ENCODE peak calls at places on chromosomes 11 and 22, in seven cellular contexts. I, R, E, K, G, X and N are unnamed samples.

GRCh38 chr11:86515297-86516094 is 140.8 kb downstream of the CCDC81 start:
- DNase-seq in I (no peak), E (no peak), K (peak), G (no peak), X (peak), R (peak), N (peak)

GRCh38 chr11:103051158-103051801 is 40.7 kb downstream of the DCUN1D5 start:
- DNase-seq in R (no peak), G (no peak), X (no peak), I (no peak), K (no peak), E (no peak), N (no peak)

GRCh38 chr11:110160016-110160415 is 66.8 kb downstream of the ZC3H12C start:
- DNase-seq in E (no peak), X (peak), R (no peak), G (no peak), K (no peak), I (no peak), N (no peak)

GRCh38 chr11:128582496-128583366 is 4.6 kb downstream of the ETS1 start:
- DNase-seq in E (no peak), X (peak), G (no peak), I (peak), K (peak), R (peak), N (peak)

GRCh38 chr11:120662071-120662611 is 150.6 kb downstream of the GRIK4 start:
- DNase-seq in K (no peak), R (no peak), G (no peak), X (no peak), I (no peak), E (no peak), N (no peak)

GRCh38 chr11:16966633-16967346 is 47.4 kb downstream of the PLEKHA7 start:
- DNase-seq in X (no peak), E (no peak), G (peak), K (no peak), R (no peak), I (no peak), N (no peak)

GRCh38 chr11:119363874-119364590 is 17.5 kb downstream of the USP2 start:
- DNase-seq in I (peak), G (peak), X (no peak), E (peak), R (peak), K (peak), N (no peak)

GRCh38 chr11:86775342-86775741 is 25.0 kb upstream of the PRSS23 start:
- DNase-seq in E (no peak), R (no peak), G (no peak), I (no peak), X (no peak), K (no peak), N (no peak)

GRCh38 chr11:86152006-86152862 is 83.3 kb upstream of the PICALM start:
- DNase-seq in I (no peak), R (peak), X (no peak), E (no peak), K (peak), G (no peak), N (no peak)

GRCh38 chr22:19270873-19271272 is 20.6 kb downstream of the CLTCL1 start:
- DNase-seq in X (no peak), G (no peak), R (no peak), K (no peak), E (no peak), I (no peak), N (no peak)

GRCh38 chr22:40276877-40277823 is 69.2 kb upstream of the ADSL start:
- DNase-seq in R (peak), G (no peak), X (peak), E (no peak), I (no peak), K (peak), N (peak)

GRCh38 chr11:70028147-70028855 is 49.8 kb upstream of the ANO1 start:
- DNase-seq in E (no peak), K (no peak), I (no peak), X (no peak), G (no peak), R (no peak), N (no peak)

GRCh38 chr11:70105755-70106571 is 27.8 kb downstream of the ANO1 start:
- DNase-seq in K (peak), E (peak), I (no peak), R (no peak), G (peak), X (no peak), N (no peak)

GRCh38 chr22:44685384-44686056 is 16.5 kb upstream of the PRR5 start:
- DNase-seq in K (peak), G (peak), R (peak), X (peak), I (no peak), E (no peak), N (peak)

GRCh38 chr11:100812517-100812916 is 125.4 kb downstream of the ARHGAP42 start:
- DNase-seq in I (no peak), G (no peak), R (no peak), E (no peak), X (no peak), K (no peak), N (no peak)

GRCh38 chr22:37392929-37393328 is 34.4 kb downstream of the ELFN2 start:
- DNase-seq in G (no peak), E (no peak), X (no peak), K (no peak), I (no peak), R (no peak), N (no peak)

GRCh38 chr11:68843703-68844312 is 2.1 kb upstream of the CPT1A start:
- DNase-seq in I (peak), R (peak), E (peak), G (peak), K (peak), X (no peak), N (peak)

GRCh38 chr22:22197993-22198402 is 46.6 kb upstream of the VPREB1 start:
- DNase-seq in X (no peak), R (no peak), G (no peak), E (no peak), K (no peak), I (no peak), N (no peak)

GRCh38 chr22:44344407-44344806 is 31.7 kb upstream of the SHISAL1 start:
- DNase-seq in K (no peak), G (no peak), E (no peak), X (no peak), R (no peak), I (no peak), N (no peak)

GRCh38 chr22:27475548-27475897 is 326.0 kb downstream of the MN1 start:
- DNase-seq in R (peak), X (no peak), I (no peak), K (no peak), G (no peak), E (no peak), N (no peak)

GRCh38 chr22:24703101-24703500 is 71.4 kb downstream of the PIWIL3 start:
- DNase-seq in X (peak), G (peak), K (no peak), I (no peak), E (peak), R (no peak), N (no peak)

GRCh38 chr22:28935713-28936112 is 52.3 kb downstream of the ZNRF3 start:
- DNase-seq in E (no peak), R (no peak), I (no peak), K (no peak), X (no peak), G (no peak), N (no peak)

GRCh38 chr11:3745161-3745560 is 52.2 kb downstream of the NUP98 start:
- DNase-seq in G (no peak), R (peak), E (no peak), I (no peak), K (no peak), X (no peak), N (no peak)

GRCh38 chr11:36030707-36031365 is 87.0 kb downstream of the LDLRAD3 start:
- DNase-seq in R (no peak), X (peak), G (no peak), I (no peak), K (no peak), E (no peak), N (peak)

GRCh38 chr11:112523477-112523876 is 262.8 kb upstream of the PLET1 start:
- DNase-seq in G (no peak), R (no peak), K (peak), X (peak), I (no peak), E (peak), N (peak)

GRCh38 chr11:2094354-2095197 is 44.6 kb downstream of the IGF2 start:
- DNase-seq in K (no peak), E (no peak), X (no peak), R (no peak), G (no peak), I (peak), N (peak)

GRCh38 chr22:27810566-27810965 is 9.0 kb upstream of the MN1 start:
- DNase-seq in I (peak), K (peak), E (peak), G (peak), R (no peak), X (peak), N (no peak)

GRCh38 chr22:36540867-36541642 is 12.1 kb upstream of the EIF3D start:
- DNase-seq in K (no peak), I (no peak), E (no peak), G (no peak), R (no peak), X (peak), N (no peak)

GRCh38 chr11:22558638-22559037 is 67.0 kb downstream of the FANCF start:
- DNase-seq in I (no peak), G (no peak), K (peak), R (no peak), X (peak), E (no peak), N (no peak)

GRCh38 chr22:33126881-33127280 is 68.7 kb upstream of the SYN3 start:
- DNase-seq in K (no peak), I (no peak), G (no peak), E (no peak), X (peak), R (peak), N (peak)

GRCh38 chr11:127454856-127455255 is 454.3 kb upstream of the KIRREL3 start:
- DNase-seq in R (no peak), I (no peak), K (no peak), G (no peak), X (no peak), E (no peak), N (peak)

GRCh38 chr11:695606-696381 is at the start of gene TMEM80:
- DNase-seq in X (peak), E (peak), K (peak), G (peak), R (peak), I (peak), N (peak)
- TF ChIP-seq CTCF in X (no peak), E (no peak), K (no peak), G (no peak), R (no peak), I (no peak), N (no peak)

DNA sequence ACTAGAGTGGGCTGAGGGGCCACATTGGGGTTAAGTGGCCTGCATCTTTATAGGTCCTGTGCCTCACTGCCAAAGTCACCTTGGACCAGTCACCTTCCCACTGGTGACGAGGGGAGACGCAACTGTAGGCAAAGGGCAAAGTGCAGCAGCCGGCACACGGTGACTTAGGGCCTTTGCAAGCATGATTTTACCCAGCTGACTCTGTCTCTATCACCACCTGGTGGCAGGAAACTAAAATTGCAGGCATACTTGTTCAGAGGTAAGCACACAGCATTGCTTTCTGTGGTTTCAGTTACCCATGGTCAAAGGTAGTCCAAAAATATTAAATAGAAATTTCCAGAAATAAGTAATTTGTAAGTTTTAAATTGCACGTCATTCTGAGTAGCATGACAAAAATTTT is 1164.4 kb downstream of the BRD1 start:
- DNase-seq in X (no peak), E (no peak), R (no peak), K (no peak), G (no peak), I (no peak), N (no peak)
- TF ChIP-seq CTCF in X (peak), E (peak), R (peak), K (peak), G (no peak), I (no peak), N (peak)

GRCh38 chr11:65558785-65559509 is 788 bp upstream of the LTBP3 start:
- DNase-seq in X (peak), R (no peak), G (peak), I (peak), K (peak), E (no peak), N (peak)

GRCh38 chr11:65559535-65559934 is 1.4 kb upstream of the LTBP3 start:
- DNase-seq in K (no peak), G (no peak), R (no peak), X (peak), I (no peak), E (no peak), N (no peak)

GRCh38 chr11:65559951-65560537 is 1.9 kb upstream of the LTBP3 start:
- DNase-seq in X (peak), G (no peak), I (peak), R (peak), E (no peak), K (peak), N (peak)

GRCh38 chr11:65562020-65562419 is 3.9 kb upstream of the LTBP3 start:
- DNase-seq in G (no peak), K (no peak), R (no peak), I (no peak), X (no peak), E (no peak), N (no peak)

DNA sequence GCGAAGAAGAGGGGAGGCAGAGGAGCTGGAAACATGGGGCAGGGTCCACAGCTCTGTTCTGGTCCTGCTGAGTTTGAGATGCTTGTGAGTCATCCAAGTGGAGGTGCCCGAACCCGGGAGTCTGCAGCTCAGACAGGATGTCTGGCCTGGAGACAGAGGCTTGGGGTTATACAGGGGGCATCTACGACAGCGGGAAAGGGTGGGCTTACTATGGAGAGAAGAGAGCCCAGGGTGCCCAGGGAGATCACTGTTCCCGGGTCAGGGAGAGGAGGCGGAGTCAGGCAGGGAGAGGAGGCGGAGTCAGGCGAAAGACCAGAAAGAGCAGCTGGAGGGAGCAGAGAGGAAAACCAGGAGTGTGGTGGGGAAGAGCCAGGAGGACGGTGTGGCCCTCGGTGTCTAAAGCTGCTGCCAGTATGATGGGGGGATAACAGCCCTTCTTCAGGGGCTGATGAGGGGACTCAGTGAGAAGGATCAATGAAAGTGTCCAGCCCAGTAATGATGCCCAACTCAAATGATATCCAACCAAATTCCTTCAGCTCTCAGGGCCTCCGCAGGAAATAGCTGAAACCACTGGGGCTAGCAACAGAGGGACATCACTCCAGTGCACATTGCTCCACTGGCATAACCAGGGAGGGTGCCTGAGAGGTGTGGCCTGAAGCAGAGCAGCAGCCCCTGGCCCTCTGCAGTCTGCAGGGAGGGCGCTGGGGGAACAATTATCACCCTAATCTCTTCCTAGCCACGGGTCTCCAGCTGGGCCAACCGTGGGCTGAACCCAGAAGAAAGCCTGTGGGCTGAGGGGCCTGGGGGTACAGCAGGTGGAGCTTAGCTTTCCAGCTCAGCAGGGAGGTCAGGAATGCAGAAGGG is 2.6 kb upstream of the LTBP3 start:
- DNase-seq in R (no peak), E (no peak), X (peak), I (peak), K (peak), G (peak), N (peak)
- TF ChIP-seq CTCF in R (no peak), E (no peak), X (no peak), I (no peak), K (no peak), G (no peak), N (no peak)

GRCh38 chr11:9384535-9385287 is at the start of gene IPO7:
- DNase-seq in E (peak), X (peak), K (peak), G (peak), I (peak), R (peak), N (peak)
- TF ChIP-seq CTCF in E (peak), X (peak), K (no peak), G (no peak), I (peak), R (peak), N (peak)

DNA sequence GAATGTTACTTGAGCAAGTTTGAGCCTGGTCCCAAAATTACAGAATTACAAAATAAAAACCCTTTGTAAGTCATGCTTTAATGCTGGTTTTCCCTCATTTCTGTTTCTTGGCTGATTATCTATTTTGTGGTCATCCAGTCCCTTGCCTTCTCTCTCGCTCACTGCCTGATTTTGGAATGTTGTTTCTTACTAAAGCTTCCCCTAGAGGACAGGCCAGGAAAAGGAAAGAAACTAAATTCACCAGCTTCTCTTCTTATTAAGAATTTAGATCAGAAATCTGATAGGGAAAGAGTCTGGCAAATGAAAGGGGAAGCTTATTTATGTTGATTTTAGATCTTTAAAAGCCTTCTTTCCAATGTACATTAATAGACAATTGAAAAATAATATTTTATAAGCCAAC is 16.6 kb upstream of the BDNF start:
- DNase-seq in E (no peak), X (peak), G (no peak), K (no peak), I (no peak), R (no peak), N (no peak)
- TF ChIP-seq CTCF in E (no peak), X (peak), G (no peak), K (no peak), I (no peak), R (peak), N (no peak)

DNA sequence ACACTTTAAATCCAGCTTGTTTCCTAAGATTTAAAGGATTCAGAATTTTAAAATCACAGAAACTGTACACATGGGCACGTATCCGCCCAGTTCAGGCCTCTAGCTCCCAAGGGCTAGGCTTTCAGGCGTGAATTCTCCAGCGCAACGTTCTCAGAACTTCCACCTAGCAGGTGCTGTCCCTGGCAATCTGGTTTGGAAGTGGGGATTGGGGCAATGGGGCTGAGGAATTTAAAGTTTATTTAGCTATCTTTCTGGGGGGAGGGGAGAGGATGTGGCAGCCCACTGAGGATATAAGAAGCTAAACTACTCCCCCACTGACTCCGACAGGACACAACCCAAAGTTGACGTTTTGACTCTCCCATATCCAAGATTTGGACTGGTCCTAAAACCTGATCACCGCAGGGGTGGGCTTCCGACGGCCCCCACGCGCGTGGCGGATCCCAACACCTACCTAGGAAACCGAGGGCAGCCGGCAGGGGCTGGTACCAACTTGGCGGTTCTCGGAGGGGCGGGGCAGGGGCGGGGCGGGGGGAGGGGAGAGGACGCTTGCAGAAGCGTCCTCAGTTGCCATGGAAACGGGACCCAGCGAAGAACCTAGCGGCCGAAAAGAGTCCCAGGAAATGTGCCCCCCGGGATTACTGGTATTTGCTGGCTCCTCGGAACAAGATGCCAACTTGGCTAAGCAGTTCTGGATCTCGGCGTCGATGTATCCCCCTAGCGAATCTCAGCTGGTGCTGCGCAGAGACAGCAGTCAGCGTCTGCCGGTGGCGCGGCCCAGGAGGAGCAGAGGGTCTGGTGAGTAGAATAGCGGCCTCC is at the start of gene HOATZ:
- DNase-seq in I (no peak), K (no peak), X (no peak), R (no peak), E (no peak), G (no peak), N (no peak)
- TF ChIP-seq CTCF in I (no peak), K (no peak), X (peak), R (no peak), E (no peak), G (no peak), N (no peak)

DNA sequence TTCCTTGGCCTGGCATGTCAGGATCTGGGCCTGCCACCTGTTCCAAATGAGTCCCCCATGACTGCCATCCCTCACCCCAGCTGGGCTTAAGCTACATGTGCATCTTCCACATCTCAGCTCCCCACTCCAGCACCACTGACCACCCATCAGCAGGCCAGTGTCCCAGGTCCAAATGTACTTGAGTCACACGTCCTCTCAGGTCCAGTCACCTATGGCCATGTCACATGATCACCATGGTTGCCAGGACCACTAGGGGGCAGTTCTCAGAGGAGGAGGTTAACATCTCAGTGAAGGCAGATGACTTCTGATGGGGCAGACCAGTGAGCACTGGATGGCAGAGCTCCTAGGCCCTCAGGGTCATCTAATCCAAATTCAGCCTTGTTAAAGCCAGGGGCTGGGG is 41.9 kb upstream of the WNT11 start:
- DNase-seq in K (no peak), I (peak), X (no peak), E (no peak), R (no peak), G (no peak), N (peak)
- TF ChIP-seq CTCF in K (no peak), I (no peak), X (peak), E (no peak), R (no peak), G (no peak), N (no peak)